ENCODE peak calls at places on chromosomes 16 and 17, in eight cellular contexts. Y is dorsolateral prefrontal cortex, C is A549, T is hepatocyte, J is transverse colon, P is esophagus squamous epithelium, V is heart right ventricle, X is tibial artery. G is an unnamed sample.

GRCh38 chr17:75832164-75832651 is 12.0 kb downstream of the UNC13D start:
- DNase-seq in Y (no peak), C (no peak), T (no peak), J (peak), P (no peak), V (no peak), X (no peak), G (no peak)

GRCh38 chr16:11667221-11667823 is 933 bp upstream of the SNN start:
- DNase-seq in Y (no peak), C (no peak), T (no peak), J (no peak), P (no peak), V (no peak), X (peak), G (no peak)

GRCh38 chr16:57802635-57803412 is 533 bp upstream of the KIFC3 start:
- DNase-seq in Y (peak), C (peak), T (peak), J (no peak), P (no peak), V (peak), X (no peak), G (peak)

GRCh38 chr17:20235747-20236146 is 226.6 kb downstream of the SPECC1 start:
- DNase-seq in Y (peak), C (no peak), T (no peak), J (no peak), P (no peak), V (no peak), X (no peak), G (peak)

GRCh38 chr16:23072769-23073549 is 76.3 kb downstream of the USP31 start:
- DNase-seq in Y (no peak), C (peak), T (no peak), J (no peak), P (no peak), V (no peak), X (no peak), G (no peak)

GRCh38 chr16:48101069-48101674 is 54.6 kb downstream of the ABCC12 start:
- DNase-seq in Y (no peak), C (no peak), T (no peak), J (no peak), P (no peak), V (no peak), X (no peak), G (no peak)

GRCh38 chr17:10683853-10684252 is 13.5 kb downstream of the SCO1 start:
- DNase-seq in Y (no peak), C (peak), T (no peak), J (no peak), P (no peak), V (no peak), X (no peak), G (no peak)

GRCh38 chr16:47873434-47873833 is 282.4 kb downstream of the ABCC12 start:
- DNase-seq in Y (no peak), C (no peak), T (no peak), J (no peak), P (no peak), V (no peak), X (no peak), G (no peak)

GRCh38 chr17:28497931-28498330 is 8.2 kb upstream of the FOXN1 start:
- DNase-seq in Y (no peak), C (no peak), T (no peak), J (no peak), P (no peak), V (no peak), X (no peak), G (no peak)

GRCh38 chr17:29116652-29117439 is 63.4 kb downstream of the MYO18A start:
- DNase-seq in Y (peak), C (peak), T (peak), J (peak), P (peak), V (peak), X (peak), G (peak)

GRCh38 chr17:22459331-22459952 is 767.1 kb downstream of the KCNJ18 start:
- DNase-seq in Y (no peak), C (no peak), T (no peak), J (no peak), P (no peak), V (no peak), X (no peak), G (no peak)

GRCh38 chr17:65588194-65588808 is 26.9 kb upstream of the AXIN2 start:
- DNase-seq in Y (no peak), C (peak), T (peak), J (peak), P (no peak), V (peak), X (no peak), G (no peak)

GRCh38 chr17:76599699-76600460 is 14.2 kb upstream of the ST6GALNAC2 start:
- DNase-seq in Y (no peak), C (no peak), T (no peak), J (no peak), P (no peak), V (no peak), X (no peak), G (no peak)

GRCh38 chr16:55981557-55981956 is 106.4 kb upstream of the CES5A start:
- DNase-seq in Y (no peak), C (no peak), T (no peak), J (no peak), P (no peak), V (no peak), X (no peak), G (no peak)

GRCh38 chr16:10608687-10609409 is 28.4 kb upstream of the EMP2 start:
- DNase-seq in Y (peak), C (no peak), T (no peak), J (no peak), P (no peak), V (peak), X (no peak), G (no peak)

GRCh38 chr17:75812096-75813001 is 27.7 kb downstream of the UNK start:
- DNase-seq in Y (no peak), C (no peak), T (peak), J (no peak), P (no peak), V (no peak), X (no peak), G (no peak)

GRCh38 chr16:47043200-47043599 is 69.7 kb upstream of the DNAJA2 start:
- DNase-seq in Y (no peak), C (no peak), T (no peak), J (no peak), P (no peak), V (no peak), X (no peak), G (no peak)

GRCh38 chr16:50166511-50167500 is 13.7 kb downstream of the TENT4B start:
- DNase-seq in Y (no peak), C (no peak), T (no peak), J (no peak), P (no peak), V (no peak), X (no peak), G (no peak)

GRCh38 chr16:76483510-76483909 is 206.3 kb downstream of the CNTNAP4 start:
- DNase-seq in Y (no peak), C (no peak), T (no peak), J (no peak), P (no peak), V (no peak), X (no peak), G (no peak)

GRCh38 chr16:24515186-24515585 is 24.2 kb upstream of the RBBP6 start:
- DNase-seq in Y (no peak), C (no peak), T (no peak), J (no peak), P (no peak), V (no peak), X (no peak), G (no peak)

GRCh38 chr16:4241601-4242270 is at the start of gene SRL:
- DNase-seq in Y (no peak), C (no peak), T (no peak), J (no peak), P (no peak), V (peak), X (no peak), G (no peak)

GRCh38 chr16:12300946-12301500 is 324.5 kb downstream of the SNX29 start:
- DNase-seq in Y (no peak), C (no peak), T (no peak), J (no peak), P (no peak), V (no peak), X (no peak), G (no peak)

DNA sequence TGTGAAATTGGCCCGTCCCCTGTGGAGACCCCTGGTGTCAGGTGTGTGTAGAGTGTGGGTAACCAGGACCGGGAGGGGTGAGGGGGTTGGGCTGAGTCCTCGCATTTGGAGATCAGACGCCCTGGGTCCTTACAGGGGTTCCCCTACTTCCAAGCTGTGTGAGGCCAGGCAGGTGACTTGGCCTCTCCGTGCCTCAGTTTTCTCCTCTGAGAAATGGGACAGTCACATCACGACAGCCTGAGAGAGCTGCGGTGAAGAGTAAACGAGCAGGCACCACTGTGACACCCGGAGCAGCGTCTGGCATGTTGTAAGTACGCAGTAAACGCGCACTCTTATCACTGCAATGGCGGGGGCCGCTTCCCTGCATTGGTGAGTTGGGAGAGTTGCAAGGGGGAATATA is 152.5 kb upstream of the CIBAR2 start:
- DNase-seq in Y (no peak), C (no peak), T (no peak), J (no peak), P (no peak), V (no peak), X (no peak), G (no peak)
- H3K27ac ChIP-seq in Y (no peak), C (no peak), T (no peak), J (no peak), P (no peak), V (no peak), X (no peak), G (no peak)

DNA sequence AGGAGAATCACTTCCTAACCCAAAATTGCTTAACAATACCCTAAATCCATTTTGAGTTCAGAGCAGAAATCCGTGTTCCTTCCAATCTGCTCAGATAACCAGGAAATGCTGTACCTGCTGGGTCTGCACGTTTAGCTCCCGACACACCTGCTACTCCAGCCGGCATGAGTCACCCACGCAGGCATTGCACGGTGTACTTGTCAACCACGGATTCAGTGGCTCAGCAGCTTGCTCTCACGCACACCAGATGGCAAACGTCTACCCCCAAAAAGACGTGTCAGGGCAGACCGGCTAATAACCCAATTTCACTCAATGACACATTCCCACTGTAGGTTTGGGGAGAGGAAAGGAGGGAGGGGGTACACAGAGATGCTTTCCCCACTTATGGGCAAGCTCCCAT is 468.1 kb downstream of the SOX9 start:
- DNase-seq in Y (peak), C (peak), T (peak), J (peak), P (no peak), V (no peak), X (no peak), G (no peak)
- H3K27ac ChIP-seq in Y (no peak), C (peak), T (peak), J (peak), P (peak), V (no peak), X (no peak), G (no peak)

GRCh38 chr17:77842148-77842905 is 116.2 kb upstream of the TNRC6C start:
- DNase-seq in Y (no peak), C (no peak), T (no peak), J (peak), P (no peak), V (no peak), X (peak), G (no peak)
- H3K27ac ChIP-seq in Y (no peak), C (peak), T (peak), J (no peak), P (no peak), V (peak), X (no peak), G (no peak)

GRCh38 chr16:2766430-2767139 is 10.5 kb downstream of the ELOB start:
- DNase-seq in Y (no peak), C (no peak), T (no peak), J (no peak), P (no peak), V (no peak), X (no peak), G (no peak)
- H3K27ac ChIP-seq in Y (no peak), C (no peak), T (no peak), J (no peak), P (peak), V (no peak), X (no peak), G (no peak)